ENCODE peak calls at places on chromosomes 1 and 21, in eight cellular contexts. One of them, this sample, is unnamed.

GRCh38 chr21:32826317-32827167 is 55.0 kb upstream of the PAXBP1 start:
- DNase-seq in progenitor cell of endocrine pancreas: no peak
- DNase-seq in bronchial epithelial cell: peak; percentile 56
- DNase-seq in SK-N-SH: peak; percentile 49
- DNase-seq in OCI-LY7: peak; percentile 45
- DNase-seq in A549: peak; percentile 18
- DNase-seq in GM12865: peak; percentile 75
- DNase-seq in psoas muscle: no peak
- DNase-seq in this sample: peak; percentile 14

GRCh38 chr1:172897738-172898137 is 153.0 kb downstream of the TNFSF18 start:
- DNase-seq in progenitor cell of endocrine pancreas: no peak
- DNase-seq in bronchial epithelial cell: no peak
- DNase-seq in SK-N-SH: no peak
- DNase-seq in OCI-LY7: no peak
- DNase-seq in A549: no peak
- DNase-seq in GM12865: no peak
- DNase-seq in psoas muscle: no peak
- DNase-seq in this sample: no peak

GRCh38 chr1:227747948-227748495 is 12.8 kb downstream of the SNAP47 start:
- DNase-seq in progenitor cell of endocrine pancreas: no peak
- DNase-seq in bronchial epithelial cell: no peak
- DNase-seq in SK-N-SH: no peak
- DNase-seq in OCI-LY7: no peak
- DNase-seq in A549: no peak
- DNase-seq in GM12865: no peak
- DNase-seq in psoas muscle: no peak
- DNase-seq in this sample: no peak

GRCh38 chr1:94543893-94544635 is 2.5 kb upstream of the F3 start:
- DNase-seq in progenitor cell of endocrine pancreas: no peak
- DNase-seq in bronchial epithelial cell: peak; percentile 70
- DNase-seq in SK-N-SH: no peak
- DNase-seq in OCI-LY7: no peak
- DNase-seq in A549: no peak
- DNase-seq in GM12865: no peak
- DNase-seq in psoas muscle: no peak
- DNase-seq in this sample: no peak

GRCh38 chr21:39441502-39442475 is 3.8 kb downstream of the LCA5L start:
- DNase-seq in progenitor cell of endocrine pancreas: no peak
- DNase-seq in bronchial epithelial cell: peak; percentile 50
- DNase-seq in SK-N-SH: peak; percentile 59
- DNase-seq in OCI-LY7: peak; percentile 63
- DNase-seq in A549: peak; percentile 36
- DNase-seq in GM12865: peak; percentile 62
- DNase-seq in psoas muscle: no peak
- DNase-seq in this sample: peak; percentile 27

GRCh38 chr21:46180778-46181391 is 3.4 kb downstream of the SPATC1L start:
- DNase-seq in progenitor cell of endocrine pancreas: no peak
- DNase-seq in bronchial epithelial cell: no peak
- DNase-seq in SK-N-SH: no peak
- DNase-seq in OCI-LY7: no peak
- DNase-seq in A549: no peak
- DNase-seq in GM12865: no peak
- DNase-seq in psoas muscle: no peak
- DNase-seq in this sample: no peak

GRCh38 chr1:14924455-14925325 is 228.9 kb upstream of the TMEM51 start:
- DNase-seq in progenitor cell of endocrine pancreas: no peak
- DNase-seq in bronchial epithelial cell: no peak
- DNase-seq in SK-N-SH: peak; percentile 90
- DNase-seq in OCI-LY7: no peak
- DNase-seq in A549: peak; percentile 43
- DNase-seq in GM12865: no peak
- DNase-seq in psoas muscle: peak; percentile 37
- DNase-seq in this sample: peak; percentile 59

GRCh38 chr1:224177356-224177999 is 5.6 kb upstream of the DEGS1 start:
- DNase-seq in progenitor cell of endocrine pancreas: no peak
- DNase-seq in bronchial epithelial cell: no peak
- DNase-seq in SK-N-SH: no peak
- DNase-seq in OCI-LY7: no peak
- DNase-seq in A549: no peak
- DNase-seq in GM12865: no peak
- DNase-seq in psoas muscle: no peak
- DNase-seq in this sample: no peak

GRCh38 chr1:241834733-241835377 is 13.1 kb upstream of the EXO1 start:
- DNase-seq in progenitor cell of endocrine pancreas: no peak
- DNase-seq in bronchial epithelial cell: peak; percentile 52
- DNase-seq in SK-N-SH: peak; percentile 26
- DNase-seq in OCI-LY7: peak; percentile 31
- DNase-seq in A549: peak; percentile 27
- DNase-seq in GM12865: no peak
- DNase-seq in psoas muscle: no peak
- DNase-seq in this sample: no peak

GRCh38 chr1:167629681-167630567 is at the start of gene RCSD1:
- DNase-seq in progenitor cell of endocrine pancreas: peak; percentile 28
- DNase-seq in bronchial epithelial cell: no peak
- DNase-seq in SK-N-SH: peak; percentile 78
- DNase-seq in OCI-LY7: peak; percentile 76
- DNase-seq in A549: no peak
- DNase-seq in GM12865: peak; percentile 88
- DNase-seq in psoas muscle: peak; percentile 54
- DNase-seq in this sample: peak; percentile 64

GRCh38 chr1:166488327-166488726 is 321.5 kb upstream of the FAM78B start:
- DNase-seq in progenitor cell of endocrine pancreas: no peak
- DNase-seq in bronchial epithelial cell: no peak
- DNase-seq in SK-N-SH: no peak
- DNase-seq in OCI-LY7: no peak
- DNase-seq in A549: no peak
- DNase-seq in GM12865: no peak
- DNase-seq in psoas muscle: no peak
- DNase-seq in this sample: no peak

GRCh38 chr21:45639206-45640000 is 4.1 kb upstream of the PCBP3 start:
- DNase-seq in progenitor cell of endocrine pancreas: no peak
- DNase-seq in bronchial epithelial cell: no peak
- DNase-seq in SK-N-SH: peak; percentile 78
- DNase-seq in OCI-LY7: no peak
- DNase-seq in A549: no peak
- DNase-seq in GM12865: no peak
- DNase-seq in psoas muscle: no peak
- DNase-seq in this sample: no peak

GRCh38 chr1:231940721-231941120 is 314.1 kb downstream of the DISC1 start:
- DNase-seq in progenitor cell of endocrine pancreas: no peak
- DNase-seq in bronchial epithelial cell: no peak
- DNase-seq in SK-N-SH: no peak
- DNase-seq in OCI-LY7: no peak
- DNase-seq in A549: no peak
- DNase-seq in GM12865: no peak
- DNase-seq in psoas muscle: no peak
- DNase-seq in this sample: no peak

GRCh38 chr1:201042663-201043461 is 19.3 kb upstream of the KIF21B start:
- DNase-seq in progenitor cell of endocrine pancreas: peak; percentile 47
- DNase-seq in bronchial epithelial cell: peak; percentile 62
- DNase-seq in SK-N-SH: peak; percentile 76
- DNase-seq in OCI-LY7: peak; percentile 73
- DNase-seq in A549: peak; percentile 67
- DNase-seq in GM12865: peak; percentile 84
- DNase-seq in psoas muscle: peak; percentile 53
- DNase-seq in this sample: peak; percentile 59

GRCh38 chr1:1929102-1929638 is 10.1 kb upstream of the TMEM52 start:
- DNase-seq in progenitor cell of endocrine pancreas: no peak
- DNase-seq in bronchial epithelial cell: no peak
- DNase-seq in SK-N-SH: no peak
- DNase-seq in OCI-LY7: no peak
- DNase-seq in A549: no peak
- DNase-seq in GM12865: no peak
- DNase-seq in psoas muscle: no peak
- DNase-seq in this sample: no peak

GRCh38 chr1:100552031-100552430 is 14.1 kb downstream of the GPR88 start:
- DNase-seq in progenitor cell of endocrine pancreas: no peak
- DNase-seq in bronchial epithelial cell: no peak
- DNase-seq in SK-N-SH: no peak
- DNase-seq in OCI-LY7: no peak
- DNase-seq in A549: no peak
- DNase-seq in GM12865: no peak
- DNase-seq in psoas muscle: no peak
- DNase-seq in this sample: no peak

GRCh38 chr1:176996455-176997090 is 167.9 kb downstream of the ASTN1 start:
- DNase-seq in progenitor cell of endocrine pancreas: no peak
- DNase-seq in bronchial epithelial cell: no peak
- DNase-seq in SK-N-SH: peak; percentile 49
- DNase-seq in OCI-LY7: no peak
- DNase-seq in A549: no peak
- DNase-seq in GM12865: no peak
- DNase-seq in psoas muscle: no peak
- DNase-seq in this sample: peak; percentile 37

GRCh38 chr21:35265170-35265877 is 216.2 kb upstream of the RUNX1 start:
- DNase-seq in progenitor cell of endocrine pancreas: no peak
- DNase-seq in bronchial epithelial cell: peak; percentile 92
- DNase-seq in SK-N-SH: no peak
- DNase-seq in OCI-LY7: no peak
- DNase-seq in A549: peak; percentile 2
- DNase-seq in GM12865: no peak
- DNase-seq in psoas muscle: no peak
- DNase-seq in this sample: no peak

GRCh38 chr1:45804671-45804973 is 1.2 kb downstream of the MAST2 start:
- DNase-seq in progenitor cell of endocrine pancreas: no peak
- DNase-seq in bronchial epithelial cell: no peak
- DNase-seq in SK-N-SH: no peak
- DNase-seq in OCI-LY7: peak; percentile 19
- DNase-seq in A549: no peak
- DNase-seq in GM12865: no peak
- DNase-seq in psoas muscle: no peak
- DNase-seq in this sample: no peak

GRCh38 chr21:34933609-34934345 is 115.3 kb downstream of the RUNX1 start:
- DNase-seq in progenitor cell of endocrine pancreas: no peak
- DNase-seq in bronchial epithelial cell: no peak
- DNase-seq in SK-N-SH: no peak
- DNase-seq in OCI-LY7: no peak
- DNase-seq in A549: no peak
- DNase-seq in GM12865: peak; percentile 25
- DNase-seq in psoas muscle: no peak
- DNase-seq in this sample: no peak

DNA sequence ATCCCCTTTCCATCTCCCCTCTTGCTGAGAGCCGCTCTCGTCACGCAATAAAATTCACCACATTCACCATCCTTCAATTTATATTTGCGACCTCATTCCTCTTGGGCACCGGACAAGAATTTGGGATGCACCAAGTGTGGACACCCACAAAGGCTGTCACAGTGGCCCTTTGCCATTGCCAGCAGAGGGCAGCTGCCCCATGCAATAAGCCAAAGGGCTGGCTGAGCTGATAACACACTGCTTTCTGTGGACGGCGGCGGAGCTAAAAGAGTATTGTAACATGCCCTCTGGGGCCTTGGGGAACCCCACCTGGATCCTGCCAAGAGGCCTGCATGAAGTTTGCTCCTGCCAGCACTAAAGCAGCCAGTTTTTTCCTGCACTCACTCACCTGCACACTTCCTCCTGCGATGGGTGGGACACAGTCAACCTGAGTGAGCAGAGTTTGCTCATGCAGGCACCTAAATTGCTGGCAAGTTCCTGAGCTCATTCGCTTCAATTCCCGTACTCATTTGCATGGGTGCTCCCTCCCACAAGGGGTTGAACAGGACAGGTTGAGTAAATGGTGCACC is 792.3 kb upstream of the ADAMTS5 start:
- DNase-seq in progenitor cell of endocrine pancreas: no peak
- DNase-seq in bronchial epithelial cell: no peak
- DNase-seq in SK-N-SH: no peak
- DNase-seq in OCI-LY7: no peak
- DNase-seq in A549: no peak
- DNase-seq in GM12865: peak; percentile 22
- DNase-seq in psoas muscle: no peak
- DNase-seq in this sample: peak; percentile 5
- TF ChIP-seq CTCF in progenitor cell of endocrine pancreas: peak; percentile 50
- TF ChIP-seq CTCF in bronchial epithelial cell: peak; percentile 66
- TF ChIP-seq CTCF in SK-N-SH: peak; percentile 20
- TF ChIP-seq CTCF in OCI-LY7: no peak
- TF ChIP-seq CTCF in A549: no peak
- TF ChIP-seq CTCF in GM12865: peak; percentile 35
- TF ChIP-seq CTCF in psoas muscle: peak; percentile 55
- TF ChIP-seq CTCF in this sample: no peak

GRCh38 chr1:234670936-234671628 is 61.1 kb upstream of the IRF2BP2 start:
- DNase-seq in progenitor cell of endocrine pancreas: no peak
- DNase-seq in bronchial epithelial cell: peak; percentile 60
- DNase-seq in SK-N-SH: no peak
- DNase-seq in OCI-LY7: no peak
- DNase-seq in A549: no peak
- DNase-seq in GM12865: peak; percentile 44
- DNase-seq in psoas muscle: no peak
- DNase-seq in this sample: no peak

GRCh38 chr1:234675561-234675960 is 65.6 kb upstream of the IRF2BP2 start:
- DNase-seq in progenitor cell of endocrine pancreas: no peak
- DNase-seq in bronchial epithelial cell: no peak
- DNase-seq in SK-N-SH: no peak
- DNase-seq in OCI-LY7: no peak
- DNase-seq in A549: no peak
- DNase-seq in GM12865: no peak
- DNase-seq in psoas muscle: no peak
- DNase-seq in this sample: no peak

GRCh38 chr1:234675006-234675405 is 65.0 kb upstream of the IRF2BP2 start:
- DNase-seq in progenitor cell of endocrine pancreas: no peak
- DNase-seq in bronchial epithelial cell: no peak
- DNase-seq in SK-N-SH: no peak
- DNase-seq in OCI-LY7: no peak
- DNase-seq in A549: no peak
- DNase-seq in GM12865: no peak
- DNase-seq in psoas muscle: no peak
- DNase-seq in this sample: no peak

GRCh38 chr1:234674218-234674815 is 64.3 kb upstream of the IRF2BP2 start:
- DNase-seq in progenitor cell of endocrine pancreas: no peak
- DNase-seq in bronchial epithelial cell: no peak
- DNase-seq in SK-N-SH: no peak
- DNase-seq in OCI-LY7: no peak
- DNase-seq in A549: no peak
- DNase-seq in GM12865: no peak
- DNase-seq in psoas muscle: no peak
- DNase-seq in this sample: no peak

GRCh38 chr1:234672349-234673135 is 62.6 kb upstream of the IRF2BP2 start:
- DNase-seq in progenitor cell of endocrine pancreas: no peak
- DNase-seq in bronchial epithelial cell: no peak
- DNase-seq in SK-N-SH: no peak
- DNase-seq in OCI-LY7: no peak
- DNase-seq in A549: no peak
- DNase-seq in GM12865: no peak
- DNase-seq in psoas muscle: no peak
- DNase-seq in this sample: no peak
- TF ChIP-seq CTCF in progenitor cell of endocrine pancreas: no peak
- TF ChIP-seq CTCF in bronchial epithelial cell: no peak
- TF ChIP-seq CTCF in SK-N-SH: no peak
- TF ChIP-seq CTCF in OCI-LY7: no peak
- TF ChIP-seq CTCF in A549: no peak
- TF ChIP-seq CTCF in GM12865: no peak
- TF ChIP-seq CTCF in psoas muscle: no peak
- TF ChIP-seq CTCF in this sample: no peak

GRCh38 chr1:154749078-154749760 is 120.9 kb downstream of the KCNN3 start:
- DNase-seq in progenitor cell of endocrine pancreas: no peak
- DNase-seq in bronchial epithelial cell: peak; percentile 29
- DNase-seq in SK-N-SH: no peak
- DNase-seq in OCI-LY7: peak; percentile 23
- DNase-seq in A549: peak; percentile 55
- DNase-seq in GM12865: peak; percentile 44
- DNase-seq in psoas muscle: no peak
- DNase-seq in this sample: no peak
- TF ChIP-seq CTCF in progenitor cell of endocrine pancreas: peak; percentile 28
- TF ChIP-seq CTCF in bronchial epithelial cell: peak; percentile 55
- TF ChIP-seq CTCF in SK-N-SH: peak; percentile 45
- TF ChIP-seq CTCF in OCI-LY7: peak; percentile 64
- TF ChIP-seq CTCF in A549: peak; percentile 50
- TF ChIP-seq CTCF in GM12865: peak; percentile 36
- TF ChIP-seq CTCF in psoas muscle: no peak
- TF ChIP-seq CTCF in this sample: no peak

GRCh38 chr1:208081972-208082371 is 162.2 kb downstream of the PLXNA2 start:
- DNase-seq in progenitor cell of endocrine pancreas: no peak
- DNase-seq in bronchial epithelial cell: no peak
- DNase-seq in SK-N-SH: no peak
- DNase-seq in OCI-LY7: no peak
- DNase-seq in A549: no peak
- DNase-seq in GM12865: no peak
- DNase-seq in psoas muscle: no peak
- DNase-seq in this sample: peak; percentile 59
- TF ChIP-seq CTCF in progenitor cell of endocrine pancreas: no peak
- TF ChIP-seq CTCF in bronchial epithelial cell: no peak
- TF ChIP-seq CTCF in SK-N-SH: no peak
- TF ChIP-seq CTCF in OCI-LY7: no peak
- TF ChIP-seq CTCF in A549: no peak
- TF ChIP-seq CTCF in GM12865: no peak
- TF ChIP-seq CTCF in psoas muscle: no peak
- TF ChIP-seq CTCF in this sample: peak; percentile 22

This sample was measured in nephron progenitor cell.